ENCODE peak calls at places on chromosomes 16 and 17, in ten cellular contexts. Q, I, Z, D, R, L, J, T, M and U are unnamed samples.

GRCh38 chr16:65769776-65770438 is 596.6 kb upstream of the CDH5 start:
- DNase-seq in I (no peak), T (no peak), M (peak), Q (no peak), D (no peak), R (no peak), Z (no peak), J (peak), L (no peak), U (no peak)

GRCh38 chr17:35889818-35890773 is 9.9 kb upstream of the CCL5 start:
- DNase-seq in R (peak), M (peak), J (peak), Z (no peak), D (no peak), T (no peak), Q (no peak), I (peak), L (peak), U (peak)

GRCh38 chr17:46782250-46782953 is 36.1 kb downstream of the WNT3 start:
- DNase-seq in L (peak), D (no peak), R (no peak), Z (no peak), I (peak), T (peak), Q (no peak), J (peak), M (peak), U (no peak)

GRCh38 chr16:29710227-29711219 is 31.5 kb downstream of the QPRT start:
- DNase-seq in I (peak), T (peak), M (peak), R (peak), J (peak), Z (peak), L (peak), Q (peak), D (no peak), U (peak)

GRCh38 chr17:75069783-75070182 is 18.0 kb upstream of the SLC16A5 start:
- DNase-seq in I (no peak), J (peak), T (no peak), Q (no peak), D (no peak), L (peak), Z (no peak), R (peak), M (peak), U (no peak)

GRCh38 chr16:20147091-20147490 is 73.4 kb upstream of the GPR139 start:
- DNase-seq in Z (no peak), Q (no peak), D (no peak), R (no peak), M (no peak), J (no peak), L (no peak), I (no peak), T (no peak), U (no peak)

GRCh38 chr16:22318690-22319358 is 21.6 kb downstream of the POLR3E start:
- DNase-seq in T (peak), I (peak), Z (no peak), Q (no peak), J (peak), M (peak), L (peak), D (peak), R (peak), U (no peak)

GRCh38 chr17:15999974-16000827 is 577 bp downstream of the TTC19 start:
- DNase-seq in J (peak), L (peak), Q (no peak), T (no peak), D (no peak), Z (peak), M (peak), R (peak), I (no peak), U (no peak)

GRCh38 chr16:62170642-62171041 is 134.4 kb upstream of the CDH8 start:
- DNase-seq in R (no peak), J (no peak), Z (no peak), Q (no peak), D (no peak), T (no peak), M (no peak), L (no peak), I (no peak), U (no peak)

GRCh38 chr17:1997587-1998425 is 27.3 kb downstream of the RTN4RL1 start:
- DNase-seq in R (no peak), M (no peak), L (no peak), J (no peak), Z (no peak), Q (no peak), I (peak), D (no peak), T (peak), U (no peak)

GRCh38 chr17:63189082-63189481 is 223.0 kb downstream of the TANC2 start:
- DNase-seq in T (no peak), R (peak), J (peak), Q (no peak), M (peak), L (no peak), Z (no peak), I (no peak), D (no peak), U (no peak)

GRCh38 chr17:2198917-2199316 is 104.7 kb downstream of the SMG6 start:
- DNase-seq in J (peak), L (no peak), T (no peak), Z (no peak), M (no peak), D (no peak), I (no peak), R (peak), Q (no peak), U (no peak)

GRCh38 chr16:22214893-22215292 is 8.8 kb downstream of the EEF2K start:
- DNase-seq in M (no peak), I (no peak), J (no peak), L (no peak), T (no peak), D (no peak), Q (no peak), R (no peak), Z (no peak), U (no peak)

GRCh38 chr16:53614346-53614745 is 89.3 kb downstream of the RPGRIP1L start:
- DNase-seq in J (peak), Q (no peak), I (no peak), L (no peak), T (no peak), R (peak), Z (no peak), M (no peak), D (no peak), U (no peak)

GRCh38 chr17:40931311-40931710 is 6.1 kb downstream of the KRT23 start:
- DNase-seq in Q (no peak), L (no peak), D (no peak), T (no peak), M (no peak), Z (no peak), R (no peak), J (no peak), I (no peak), U (no peak)

GRCh38 chr17:75147878-75148546 is 6.3 kb downstream of the JPT1 start:
- DNase-seq in I (no peak), Q (no peak), T (peak), L (no peak), D (no peak), M (no peak), Z (no peak), J (no peak), R (no peak), U (no peak)

GRCh38 chr16:6644916-6645315 is 687.7 kb upstream of the RBFOX1 start:
- DNase-seq in R (no peak), I (no peak), T (no peak), L (no peak), J (no peak), Z (no peak), M (no peak), Q (no peak), D (no peak), U (no peak)

GRCh38 chr16:15803608-15804007 is 53.2 kb downstream of the MYH11 start:
- DNase-seq in M (no peak), Q (no peak), J (no peak), R (no peak), I (no peak), Z (no peak), L (no peak), T (no peak), D (no peak), U (no peak)

GRCh38 chr17:65678534-65678933 is 117.1 kb upstream of the AXIN2 start:
- DNase-seq in J (no peak), L (no peak), M (no peak), T (no peak), Q (no peak), R (no peak), Z (no peak), D (no peak), I (no peak), U (no peak)

GRCh38 chr17:37743875-37744632 is 805 bp downstream of the HNF1B start:
- DNase-seq in L (no peak), M (no peak), T (peak), Q (no peak), Z (no peak), D (no peak), I (peak), R (no peak), J (no peak), U (no peak)

GRCh38 chr16:27698266-27698665 is 148.3 kb downstream of the KATNIP start:
- DNase-seq in M (no peak), L (no peak), Q (no peak), Z (no peak), T (peak), J (no peak), D (no peak), I (peak), R (no peak), U (no peak)

GRCh38 chr17:7019839-7020519 is 2.9 kb upstream of the BCL6B start:
- DNase-seq in D (no peak), Z (peak), Q (no peak), I (peak), T (peak), L (no peak), M (no peak), R (peak), J (peak), U (no peak)

GRCh38 chr17:45775148-45775547 is 9.0 kb upstream of the CRHR1 start:
- DNase-seq in D (no peak), L (no peak), Z (no peak), M (peak), J (no peak), I (no peak), Q (no peak), T (no peak), R (no peak), U (peak)

GRCh38 chr16:35252356-35252936 is 1793.0 kb downstream of the TP53TG3F start:
- DNase-seq in R (peak), I (no peak), Q (no peak), M (no peak), D (no peak), T (no peak), J (peak), L (no peak), Z (no peak), U (no peak)

GRCh38 chr16:11985250-11985649 is 8.7 kb downstream of the SNX29 start:
- DNase-seq in Q (no peak), L (no peak), T (no peak), Z (no peak), J (no peak), M (no peak), I (no peak), R (no peak), D (no peak), U (no peak)

GRCh38 chr17:58335779-58336455 is 7.3 kb upstream of the TSPOAP1 start:
- DNase-seq in R (no peak), T (peak), I (no peak), J (no peak), D (peak), Z (no peak), Q (no peak), M (no peak), L (no peak), U (no peak)

GRCh38 chr17:19248923-19249574 is 11.9 kb downstream of the EPN2 start:
- DNase-seq in Z (peak), T (peak), Q (peak), M (peak), J (peak), R (peak), I (no peak), L (no peak), D (no peak), U (no peak)

GRCh38 chr16:87562201-87562600 is 40.1 kb upstream of the JPH3 start:
- DNase-seq in T (no peak), I (no peak), Z (no peak), M (no peak), D (no peak), Q (no peak), L (no peak), R (no peak), J (no peak), U (peak)

GRCh38 chr16:9645911-9646310 is 536.3 kb downstream of the GRIN2A start:
- DNase-seq in D (no peak), Z (no peak), J (no peak), R (no peak), Q (no peak), L (no peak), M (no peak), I (no peak), T (no peak), U (no peak)

GRCh38 chr17:79620207-79621038 is 9.6 kb upstream of the RBFOX3 start:
- DNase-seq in Z (no peak), T (peak), Q (no peak), J (no peak), L (no peak), M (no peak), R (no peak), I (no peak), D (no peak), U (no peak)